ENCODE peak calls at places on chromosomes 6 and 20, in eight cellular contexts. F, A, B, N, C, H, J and P are unnamed samples.

GRCh38 chr6:30510419-30510818 is 21.1 kb downstream of the HLA-E start:
- DNase-seq in F (no peak), A (no peak), B (no peak), N (no peak), C (no peak), H (no peak), J (no peak), P (no peak)

GRCh38 chr20:44635877-44636276 is 15.6 kb downstream of the ADA start:
- DNase-seq in F (no peak), A (no peak), B (no peak), N (no peak), C (no peak), H (no peak), J (no peak), P (no peak)

GRCh38 chr6:62441182-62441581 is 155.2 kb upstream of the KHDRBS2 start:
- DNase-seq in F (no peak), A (no peak), B (no peak), N (no peak), C (no peak), H (no peak), J (no peak), P (no peak)

GRCh38 chr20:50054626-50055511 is 58.1 kb downstream of the UBE2V1 start:
- DNase-seq in F (peak), A (no peak), B (no peak), N (no peak), C (no peak), H (no peak), J (no peak), P (no peak)

GRCh38 chr6:108961985-108962384 is 113.8 kb downstream of the ARMC2 start:
- DNase-seq in F (no peak), A (no peak), B (no peak), N (no peak), C (no peak), H (no peak), J (peak), P (no peak)

GRCh38 chr6:4649728-4650127 is 126.5 kb upstream of the CDYL start:
- DNase-seq in F (no peak), A (no peak), B (no peak), N (no peak), C (no peak), H (no peak), J (peak), P (no peak)

GRCh38 chr6:26392932-26393636 is 9.0 kb upstream of the BTN3A1 start:
- DNase-seq in F (no peak), A (no peak), B (no peak), N (no peak), C (no peak), H (no peak), J (no peak), P (no peak)

GRCh38 chr20:48957521-48957920 is 36.0 kb downstream of the ARFGEF2 start:
- DNase-seq in F (no peak), A (no peak), B (no peak), N (no peak), C (no peak), H (no peak), J (no peak), P (no peak)

GRCh38 chr6:751765-752164 is 58.8 kb upstream of the EXOC2 start:
- DNase-seq in F (no peak), A (no peak), B (no peak), N (no peak), C (no peak), H (no peak), J (no peak), P (no peak)

GRCh38 chr20:33372993-33373441 is 28.3 kb downstream of the CDK5RAP1 start:
- DNase-seq in F (no peak), A (no peak), B (no peak), N (no peak), C (no peak), H (no peak), J (peak), P (peak)

GRCh38 chr6:69704916-69705315 is 91.9 kb downstream of the LMBRD1 start:
- DNase-seq in F (no peak), A (no peak), B (no peak), N (no peak), C (no peak), H (no peak), J (peak), P (no peak)

GRCh38 chr20:33933469-33933909 is 60.2 kb upstream of the RALY start:
- DNase-seq in F (peak), A (peak), B (peak), N (peak), C (peak), H (peak), J (peak), P (peak)

GRCh38 chr20:18428490-18429173 is 38.2 kb downstream of the DZANK1 start:
- DNase-seq in F (no peak), A (no peak), B (no peak), N (no peak), C (no peak), H (no peak), J (peak), P (no peak)

GRCh38 chr20:8435251-8436035 is 303.4 kb downstream of the PLCB1 start:
- DNase-seq in F (no peak), A (no peak), B (no peak), N (no peak), C (no peak), H (no peak), J (no peak), P (no peak)

GRCh38 chr6:112176175-112176574 is 78.2 kb downstream of the LAMA4 start:
- DNase-seq in F (no peak), A (no peak), B (no peak), N (no peak), C (no peak), H (no peak), J (no peak), P (no peak)

GRCh38 chr20:23541330-23541729 is 27.0 kb downstream of the CST9L start:
- DNase-seq in F (no peak), A (no peak), B (no peak), N (no peak), C (peak), H (no peak), J (no peak), P (no peak)

GRCh38 chr6:2186516-2186915 is 58.9 kb downstream of the GMDS start:
- DNase-seq in F (no peak), A (no peak), B (no peak), N (no peak), C (no peak), H (no peak), J (no peak), P (no peak)

GRCh38 chr6:1182722-1183521 is 129.0 kb upstream of the FOXQ1 start:
- DNase-seq in F (no peak), A (no peak), B (no peak), N (no peak), C (no peak), H (no peak), J (no peak), P (no peak)

GRCh38 chr6:138774370-138774769 is 801 bp downstream of the CCDC28A start:
- DNase-seq in F (no peak), A (no peak), B (no peak), N (no peak), C (no peak), H (no peak), J (no peak), P (no peak)

GRCh38 chr6:13923527-13924145 is 1.1 kb upstream of the RNF182 start:
- DNase-seq in F (no peak), A (no peak), B (no peak), N (no peak), C (no peak), H (no peak), J (peak), P (no peak)

GRCh38 chr6:24547243-24547642 is 52.5 kb downstream of the ALDH5A1 start:
- DNase-seq in F (no peak), A (peak), B (peak), N (peak), C (no peak), H (peak), J (no peak), P (no peak)

GRCh38 chr6:168098431-168098861 is 19.4 kb upstream of the FRMD1 start:
- DNase-seq in F (no peak), A (no peak), B (no peak), N (no peak), C (no peak), H (no peak), J (no peak), P (no peak)

GRCh38 chr6:20706293-20707165 is 172.3 kb downstream of the CDKAL1 start:
- DNase-seq in F (no peak), A (no peak), B (no peak), N (no peak), C (peak), H (no peak), J (peak), P (no peak)

GRCh38 chr20:32461836-32462600 is 103.9 kb downstream of the ASXL1 start:
- DNase-seq in F (no peak), A (no peak), B (no peak), N (no peak), C (no peak), H (no peak), J (no peak), P (no peak)